ENCODE peak calls at places on chromosomes 12 and 14, in five cellular contexts. D is sciatic nerve; X is testis; E is Calu3; W is stimulated activated CD4-positive, alpha-beta T cell treated with anti-CD3 and anti-CD28 coated beads, Interleukin-4, amount 100 ng/mL, for 24 hours. Z is an unnamed sample.

GRCh38 chr12:6292606-6293005 is 17.9 kb upstream of the PLEKHG6 start:
- DNase-seq in D (no peak), X (no peak), E (no peak), W (no peak), Z (peak; percentile 83)

GRCh38 chr12:52120951-52121847 is 41.7 kb downstream of the SMIM41 start:
- DNase-seq in D (no peak), X (no peak), E (no peak), W (no peak), Z (no peak)

GRCh38 chr12:22856120-22856699 is 231.2 kb downstream of the ETNK1 start:
- DNase-seq in D (no peak), X (no peak), E (no peak), W (no peak), Z (peak; percentile 54)

GRCh38 chr12:123807670-123808069 is 45.6 kb downstream of the DNAH10 start:
- DNase-seq in D (no peak), X (no peak), E (no peak), W (no peak), Z (no peak)

GRCh38 chr12:109710747-109711595 is 2.7 kb upstream of the FAM222A start:
- DNase-seq in D (no peak), X (no peak), E (peak; percentile 66), W (no peak), Z (no peak)

GRCh38 chr12:89948266-89949175 is 239.9 kb upstream of the ATP2B1 start:
- DNase-seq in D (no peak), X (no peak), E (no peak), W (no peak), Z (no peak)

GRCh38 chr14:54737132-54737711 is 165.4 kb downstream of the GCH1 start:
- DNase-seq in D (no peak), X (no peak), E (no peak), W (peak; percentile 5), Z (peak; percentile 10)

GRCh38 chr14:68703093-68703492 is 89.8 kb downstream of the ZFP36L1 start:
- DNase-seq in D (no peak), X (no peak), E (peak; percentile 19), W (peak; percentile 29), Z (peak; percentile 34)

GRCh38 chr12:132414634-132415340 is 75.2 kb upstream of the FBRSL1 start:
- DNase-seq in D (peak; percentile 91), X (peak; percentile 80), E (peak; percentile 97), W (peak; percentile 82), Z (peak; percentile 92)